ENCODE peak calls at places on chromosomes 2 and 18, in nine cellular contexts. One of them, this sample, is unnamed.
A peak's percentile ranks its signal among the peaks of the same experiment; 100 is the strongest.

GRCh38 chr2:103401621-103402020 is 639.8 kb downstream of the TMEM182 start:
- DNase-seq in fibroblast of lung: peak; percentile 97
- DNase-seq in left ventricle myocardium inferior: no peak
- DNase-seq in neuronal stem cell: peak; percentile 14
- DNase-seq in H9: peak; percentile 95
- DNase-seq in NT2/D1: peak; percentile 84
- DNase-seq in HAP-1: no peak
- DNase-seq in stomach: no peak
- DNase-seq in uterus: no peak
- DNase-seq in this sample: no peak

GRCh38 chr2:148645135-148645924 is 779 bp downstream of the EPC2 start:
- DNase-seq in H9: peak; percentile 90
- DNase-seq in NT2/D1: peak; percentile 84
- DNase-seq in HAP-1: peak; percentile 91
- DNase-seq in fibroblast of lung: peak; percentile 87
- DNase-seq in uterus: peak; percentile 91
- DNase-seq in left ventricle myocardium inferior: peak; percentile 92
- DNase-seq in stomach: peak; percentile 97
- DNase-seq in neuronal stem cell: peak; percentile 92
- DNase-seq in this sample: peak; percentile 71

GRCh38 chr2:152385718-152386117 is 50.7 kb downstream of the FMNL2 start:
- DNase-seq in uterus: no peak
- DNase-seq in HAP-1: no peak
- DNase-seq in H9: no peak
- DNase-seq in left ventricle myocardium inferior: no peak
- DNase-seq in NT2/D1: no peak
- DNase-seq in stomach: no peak
- DNase-seq in neuronal stem cell: no peak
- DNase-seq in fibroblast of lung: no peak
- DNase-seq in this sample: no peak

GRCh38 chr2:232363784-232364615 is 14.6 kb upstream of the ALPP start:
- DNase-seq in H9: no peak
- DNase-seq in neuronal stem cell: no peak
- DNase-seq in uterus: no peak
- DNase-seq in fibroblast of lung: no peak
- DNase-seq in NT2/D1: no peak
- DNase-seq in HAP-1: no peak
- DNase-seq in left ventricle myocardium inferior: no peak
- DNase-seq in stomach: no peak
- DNase-seq in this sample: no peak

GRCh38 chr2:44930274-44930826 is 11.2 kb upstream of the SIX3 start:
- DNase-seq in stomach: no peak
- DNase-seq in left ventricle myocardium inferior: no peak
- DNase-seq in HAP-1: no peak
- DNase-seq in fibroblast of lung: no peak
- DNase-seq in H9: peak; percentile 77
- DNase-seq in neuronal stem cell: no peak
- DNase-seq in NT2/D1: no peak
- DNase-seq in uterus: no peak
- DNase-seq in this sample: no peak

GRCh38 chr2:174614261-174614660 is 16.7 kb upstream of the WIPF1 start:
- DNase-seq in HAP-1: no peak
- DNase-seq in neuronal stem cell: no peak
- DNase-seq in uterus: no peak
- DNase-seq in fibroblast of lung: peak; percentile 91
- DNase-seq in H9: no peak
- DNase-seq in left ventricle myocardium inferior: no peak
- DNase-seq in stomach: no peak
- DNase-seq in NT2/D1: no peak
- DNase-seq in this sample: no peak

GRCh38 chr2:2170861-2171260 is 160.2 kb downstream of the MYT1L start:
- DNase-seq in neuronal stem cell: no peak
- DNase-seq in HAP-1: no peak
- DNase-seq in left ventricle myocardium inferior: no peak
- DNase-seq in fibroblast of lung: no peak
- DNase-seq in uterus: no peak
- DNase-seq in H9: no peak
- DNase-seq in stomach: no peak
- DNase-seq in NT2/D1: no peak
- DNase-seq in this sample: no peak

GRCh38 chr2:174561283-174562275 is 36.0 kb downstream of the WIPF1 start:
- DNase-seq in stomach: peak; percentile 82
- DNase-seq in HAP-1: no peak
- DNase-seq in left ventricle myocardium inferior: peak; percentile 83
- DNase-seq in uterus: peak; percentile 58
- DNase-seq in fibroblast of lung: peak; percentile 85
- DNase-seq in neuronal stem cell: no peak
- DNase-seq in H9: no peak
- DNase-seq in NT2/D1: no peak
- DNase-seq in this sample: no peak

GRCh38 chr2:54555318-54555837 is 99.3 kb downstream of the SPTBN1 start:
- DNase-seq in NT2/D1: no peak
- DNase-seq in fibroblast of lung: no peak
- DNase-seq in H9: no peak
- DNase-seq in stomach: no peak
- DNase-seq in uterus: no peak
- DNase-seq in left ventricle myocardium inferior: no peak
- DNase-seq in HAP-1: no peak
- DNase-seq in neuronal stem cell: no peak
- DNase-seq in this sample: no peak

GRCh38 chr2:31413876-31414550 is 529 bp downstream of the XDH start:
- DNase-seq in neuronal stem cell: no peak
- DNase-seq in H9: no peak
- DNase-seq in left ventricle myocardium inferior: no peak
- DNase-seq in fibroblast of lung: no peak
- DNase-seq in uterus: no peak
- DNase-seq in NT2/D1: no peak
- DNase-seq in HAP-1: no peak
- DNase-seq in stomach: no peak
- DNase-seq in this sample: no peak

GRCh38 chr2:60548844-60549243 is 4.6 kb downstream of the BCL11A start:
- DNase-seq in fibroblast of lung: no peak
- DNase-seq in uterus: no peak
- DNase-seq in stomach: no peak
- DNase-seq in NT2/D1: no peak
- DNase-seq in H9: no peak
- DNase-seq in HAP-1: no peak
- DNase-seq in neuronal stem cell: no peak
- DNase-seq in left ventricle myocardium inferior: no peak
- DNase-seq in this sample: no peak

GRCh38 chr18:37452697-37453385 is 112.8 kb downstream of the CELF4 start:
- DNase-seq in HAP-1: no peak
- DNase-seq in H9: no peak
- DNase-seq in fibroblast of lung: peak; percentile 60
- DNase-seq in NT2/D1: no peak
- DNase-seq in uterus: no peak
- DNase-seq in left ventricle myocardium inferior: no peak
- DNase-seq in stomach: no peak
- DNase-seq in neuronal stem cell: no peak
- DNase-seq in this sample: no peak

GRCh38 chr2:9708683-9709538 is 78.1 kb upstream of the YWHAQ start:
- DNase-seq in uterus: no peak
- DNase-seq in fibroblast of lung: peak; percentile 30
- DNase-seq in neuronal stem cell: no peak
- DNase-seq in H9: no peak
- DNase-seq in NT2/D1: no peak
- DNase-seq in left ventricle myocardium inferior: no peak
- DNase-seq in HAP-1: no peak
- DNase-seq in stomach: no peak
- DNase-seq in this sample: no peak

GRCh38 chr2:16168506-16169264 is 228.3 kb downstream of the MYCN start:
- DNase-seq in NT2/D1: peak; percentile 68
- DNase-seq in neuronal stem cell: peak; percentile 83
- DNase-seq in left ventricle myocardium inferior: no peak
- DNase-seq in stomach: no peak
- DNase-seq in fibroblast of lung: no peak
- DNase-seq in HAP-1: no peak
- DNase-seq in H9: no peak
- DNase-seq in uterus: no peak
- DNase-seq in this sample: no peak

GRCh38 chr2:127584516-127585033 is 49.1 kb downstream of the MYO7B start:
- DNase-seq in stomach: peak; percentile 5
- DNase-seq in left ventricle myocardium inferior: no peak
- DNase-seq in fibroblast of lung: no peak
- DNase-seq in NT2/D1: no peak
- DNase-seq in HAP-1: no peak
- DNase-seq in neuronal stem cell: no peak
- DNase-seq in H9: no peak
- DNase-seq in uterus: no peak
- DNase-seq in this sample: no peak

GRCh38 chr18:58583569-58583968 is 45.3 kb downstream of the ALPK2 start:
- DNase-seq in neuronal stem cell: no peak
- DNase-seq in left ventricle myocardium inferior: no peak
- DNase-seq in H9: no peak
- DNase-seq in uterus: no peak
- DNase-seq in HAP-1: no peak
- DNase-seq in stomach: no peak
- DNase-seq in fibroblast of lung: no peak
- DNase-seq in NT2/D1: no peak
- DNase-seq in this sample: no peak
- H3K4me1 ChIP-seq in neuronal stem cell: peaks cover 22% of the 10 kb centered on the region
- H3K4me1 ChIP-seq in left ventricle myocardium inferior: peaks cover 44% of the 10 kb centered on the region
- H3K4me1 ChIP-seq in H9: peaks cover 16% of the 10 kb centered on the region
- H3K4me1 ChIP-seq in uterus: no peaks in the 10 kb centered on the region
- H3K4me1 ChIP-seq in HAP-1: no peaks in the 10 kb centered on the region
- H3K4me1 ChIP-seq in stomach: no peaks in the 10 kb centered on the region
- H3K4me1 ChIP-seq in fibroblast of lung: peaks cover 19% of the 10 kb centered on the region
- H3K4me1 ChIP-seq in NT2/D1: peaks cover 3% of the 10 kb centered on the region
- H3K4me1 ChIP-seq in this sample: no peaks in the 10 kb centered on the region

GRCh38 chr2:96769816-96770215 is 9.1 kb downstream of the CNNM4 start:
- DNase-seq in left ventricle myocardium inferior: peak; percentile 80
- DNase-seq in uterus: no peak
- DNase-seq in fibroblast of lung: no peak
- DNase-seq in neuronal stem cell: no peak
- DNase-seq in HAP-1: no peak
- DNase-seq in H9: no peak
- DNase-seq in stomach: peak; percentile 30
- DNase-seq in NT2/D1: no peak
- DNase-seq in this sample: no peak

GRCh38 chr2:96768083-96768561 is 7.4 kb downstream of the CNNM4 start:
- DNase-seq in uterus: no peak
- DNase-seq in stomach: peak; percentile 41
- DNase-seq in NT2/D1: no peak
- DNase-seq in fibroblast of lung: no peak
- DNase-seq in HAP-1: no peak
- DNase-seq in left ventricle myocardium inferior: no peak
- DNase-seq in neuronal stem cell: no peak
- DNase-seq in H9: no peak
- DNase-seq in this sample: no peak

GRCh38 chr2:96772903-96773675 is 12.4 kb downstream of the CNNM4 start:
- DNase-seq in NT2/D1: no peak
- DNase-seq in left ventricle myocardium inferior: no peak
- DNase-seq in stomach: no peak
- DNase-seq in uterus: no peak
- DNase-seq in fibroblast of lung: no peak
- DNase-seq in neuronal stem cell: no peak
- DNase-seq in HAP-1: no peak
- DNase-seq in H9: no peak
- DNase-seq in this sample: no peak

GRCh38 chr2:96771792-96772618 is 11.3 kb downstream of the CNNM4 start:
- DNase-seq in neuronal stem cell: no peak
- DNase-seq in H9: no peak
- DNase-seq in uterus: no peak
- DNase-seq in NT2/D1: no peak
- DNase-seq in HAP-1: no peak
- DNase-seq in left ventricle myocardium inferior: no peak
- DNase-seq in stomach: peak; percentile 86
- DNase-seq in fibroblast of lung: no peak
- DNase-seq in this sample: no peak

GRCh38 chr2:96770451-96770850 is 9.7 kb downstream of the CNNM4 start:
- DNase-seq in left ventricle myocardium inferior: no peak
- DNase-seq in HAP-1: no peak
- DNase-seq in H9: no peak
- DNase-seq in fibroblast of lung: no peak
- DNase-seq in neuronal stem cell: no peak
- DNase-seq in NT2/D1: no peak
- DNase-seq in uterus: no peak
- DNase-seq in stomach: no peak
- DNase-seq in this sample: no peak
- H3K4me1 ChIP-seq in left ventricle myocardium inferior: peaks cover 31% of the 10 kb centered on the region
- H3K4me1 ChIP-seq in HAP-1: no peaks in the 10 kb centered on the region
- H3K4me1 ChIP-seq in H9: peaks cover 2% of the 10 kb centered on the region
- H3K4me1 ChIP-seq in fibroblast of lung: no peaks in the 10 kb centered on the region
- H3K4me1 ChIP-seq in neuronal stem cell: peaks cover 7% of the 10 kb centered on the region
- H3K4me1 ChIP-seq in NT2/D1: peaks cover 14% of the 10 kb centered on the region
- H3K4me1 ChIP-seq in uterus: no peaks in the 10 kb centered on the region
- H3K4me1 ChIP-seq in stomach: peaks cover 85% of the 10 kb centered on the region
- H3K4me1 ChIP-seq in this sample: peaks cover 9% of the 10 kb centered on the region

DNA sequence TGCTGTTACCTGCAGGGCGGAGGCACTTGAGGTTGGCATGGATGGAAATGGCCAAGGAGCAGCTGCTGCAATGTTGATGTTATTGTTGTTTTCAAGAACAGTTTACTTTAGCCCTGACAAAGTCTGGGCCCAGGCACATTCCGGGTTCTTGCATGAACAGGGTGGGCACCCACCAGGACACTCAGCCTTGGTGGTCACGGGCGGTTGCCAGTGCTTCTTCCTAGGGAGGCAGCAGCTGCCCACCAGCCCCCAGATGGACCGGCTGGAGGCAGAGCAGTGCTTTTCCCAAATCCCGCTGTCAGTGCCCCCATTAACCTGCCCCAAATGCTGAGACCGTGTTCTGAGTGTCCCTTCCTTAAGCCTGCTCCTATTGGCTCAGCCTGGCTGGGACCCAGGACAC is 38.5 kb upstream of the B3GNT7 start:
- DNase-seq in neuronal stem cell: no peak
- DNase-seq in fibroblast of lung: no peak
- DNase-seq in left ventricle myocardium inferior: peak; percentile 10
- DNase-seq in HAP-1: no peak
- DNase-seq in uterus: no peak
- DNase-seq in stomach: no peak
- DNase-seq in H9: no peak
- DNase-seq in NT2/D1: no peak
- DNase-seq in this sample: no peak
- H3K4me1 ChIP-seq in neuronal stem cell: peaks cover 9% of the 10 kb centered on the region
- H3K4me1 ChIP-seq in fibroblast of lung: no peaks in the 10 kb centered on the region
- H3K4me1 ChIP-seq in left ventricle myocardium inferior: peaks cover 18% of the 10 kb centered on the region
- H3K4me1 ChIP-seq in HAP-1: no peaks in the 10 kb centered on the region
- H3K4me1 ChIP-seq in uterus: no peaks in the 10 kb centered on the region
- H3K4me1 ChIP-seq in stomach: peaks cover 17% of the 10 kb centered on the region
- H3K4me1 ChIP-seq in H9: peaks cover 2% of the 10 kb centered on the region
- H3K4me1 ChIP-seq in NT2/D1: peaks cover 17% of the 10 kb centered on the region
- H3K4me1 ChIP-seq in this sample: peaks cover 3% of the 10 kb centered on the region

DNA sequence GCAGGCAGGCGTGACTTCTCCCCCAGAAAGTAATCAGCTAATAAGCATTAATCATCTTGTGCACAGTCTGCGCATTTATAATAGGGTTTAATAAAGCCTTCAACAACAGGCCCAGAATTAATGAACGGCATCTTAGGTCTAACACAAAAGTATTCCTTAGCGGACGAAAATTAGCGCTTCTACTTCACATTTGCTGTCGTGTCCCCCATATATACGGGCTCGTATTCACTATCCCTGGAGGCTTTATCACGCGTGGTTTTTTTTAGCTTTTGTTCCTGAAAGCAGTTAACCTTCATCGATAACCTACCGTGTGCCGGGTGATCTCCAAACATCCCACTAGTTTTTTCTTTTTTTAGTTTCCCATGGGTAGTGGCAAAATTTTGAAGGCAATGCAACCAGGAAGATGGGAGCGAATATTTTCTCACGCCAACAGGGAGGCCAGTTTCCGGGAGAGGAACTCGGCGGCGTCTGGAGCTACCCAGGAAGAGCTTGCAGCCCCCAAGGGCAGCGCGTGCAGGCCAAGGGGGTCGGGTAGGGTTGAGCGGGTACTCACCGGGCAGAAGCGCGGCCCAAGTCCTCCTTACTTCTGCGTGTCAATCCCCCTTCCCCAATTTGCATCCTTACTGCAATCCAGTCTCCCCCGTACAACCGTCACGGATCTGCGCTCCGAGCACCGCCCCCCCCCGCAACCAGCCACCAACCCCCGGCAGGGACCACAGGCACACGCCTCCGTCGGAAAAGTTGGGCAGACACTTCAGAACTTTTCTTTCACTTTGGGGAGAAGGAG is 1.5 kb downstream of the ATP8B1 start:
- DNase-seq in HAP-1: no peak
- DNase-seq in left ventricle myocardium inferior: no peak
- DNase-seq in neuronal stem cell: peak; percentile 6
- DNase-seq in stomach: peak; percentile 50
- DNase-seq in uterus: no peak
- DNase-seq in NT2/D1: no peak
- DNase-seq in H9: peak; percentile 41
- DNase-seq in fibroblast of lung: peak; percentile 49
- DNase-seq in this sample: no peak
- H3K4me1 ChIP-seq in HAP-1: peaks cover 7% of the 10 kb centered on the region
- H3K4me1 ChIP-seq in left ventricle myocardium inferior: peaks cover 70% of the 10 kb centered on the region
- H3K4me1 ChIP-seq in neuronal stem cell: peaks cover 18% of the 10 kb centered on the region
- H3K4me1 ChIP-seq in stomach: peaks cover 53% of the 10 kb centered on the region
- H3K4me1 ChIP-seq in uterus: no peaks in the 10 kb centered on the region
- H3K4me1 ChIP-seq in NT2/D1: peaks cover 2% of the 10 kb centered on the region
- H3K4me1 ChIP-seq in H9: no peaks in the 10 kb centered on the region
- H3K4me1 ChIP-seq in fibroblast of lung: peaks cover 17% of the 10 kb centered on the region
- H3K4me1 ChIP-seq in this sample: peaks cover 18% of the 10 kb centered on the region